ENCODE peak calls at places on chromosome 17, in eight cellular contexts. F, L, M, E, V, T, C and O are unnamed samples.

GRCh38 chr17:72699566-72699965 is 392.9 kb downstream of the SLC39A11 start:
- DNase-seq in F (peak; percentile 39), L (peak; percentile 77), M (peak; percentile 70), E (no peak), V (peak; percentile 64), T (no peak), C (no peak), O (peak; percentile 84)

GRCh38 chr17:57461082-57461481 is 204.8 kb downstream of the MSI2 start:
- DNase-seq in F (peak; percentile 52), L (peak; percentile 63), M (no peak), E (no peak), V (peak; percentile 79), T (no peak), C (no peak), O (peak; percentile 21)

GRCh38 chr17:69764137-69764536 is 310.9 kb upstream of the KCNJ16 start:
- DNase-seq in F (peak; percentile 21), L (peak; percentile 11), M (peak; percentile 10), E (no peak), V (no peak), T (no peak), C (no peak), O (no peak)

GRCh38 chr17:290626-291025 is 62.0 kb downstream of the RPH3AL start:
- DNase-seq in F (no peak), L (no peak), M (no peak), E (peak; percentile 2), V (no peak), T (no peak), C (no peak), O (no peak)

GRCh38 chr17:80856863-80857488 is 134.7 kb upstream of the CHMP6 start:
- DNase-seq in F (peak; percentile 15), L (no peak), M (no peak), E (no peak), V (no peak), T (no peak), C (no peak), O (no peak)

GRCh38 chr17:2909853-2910234 is 113.6 kb downstream of the RAP1GAP2 start:
- DNase-seq in F (no peak), L (no peak), M (no peak), E (no peak), V (no peak), T (no peak), C (no peak), O (no peak)

GRCh38 chr17:58338907-58339774 is 10.5 kb upstream of the TSPOAP1 start:
- DNase-seq in F (peak; percentile 88), L (no peak), M (peak; percentile 87), E (no peak), V (peak; percentile 68), T (no peak), C (no peak), O (peak; percentile 92)

GRCh38 chr17:40106760-40107265 is 6.4 kb upstream of the NR1D1 start:
- DNase-seq in F (no peak), L (no peak), M (peak; percentile 67), E (no peak), V (no peak), T (no peak), C (no peak), O (no peak)

DNA sequence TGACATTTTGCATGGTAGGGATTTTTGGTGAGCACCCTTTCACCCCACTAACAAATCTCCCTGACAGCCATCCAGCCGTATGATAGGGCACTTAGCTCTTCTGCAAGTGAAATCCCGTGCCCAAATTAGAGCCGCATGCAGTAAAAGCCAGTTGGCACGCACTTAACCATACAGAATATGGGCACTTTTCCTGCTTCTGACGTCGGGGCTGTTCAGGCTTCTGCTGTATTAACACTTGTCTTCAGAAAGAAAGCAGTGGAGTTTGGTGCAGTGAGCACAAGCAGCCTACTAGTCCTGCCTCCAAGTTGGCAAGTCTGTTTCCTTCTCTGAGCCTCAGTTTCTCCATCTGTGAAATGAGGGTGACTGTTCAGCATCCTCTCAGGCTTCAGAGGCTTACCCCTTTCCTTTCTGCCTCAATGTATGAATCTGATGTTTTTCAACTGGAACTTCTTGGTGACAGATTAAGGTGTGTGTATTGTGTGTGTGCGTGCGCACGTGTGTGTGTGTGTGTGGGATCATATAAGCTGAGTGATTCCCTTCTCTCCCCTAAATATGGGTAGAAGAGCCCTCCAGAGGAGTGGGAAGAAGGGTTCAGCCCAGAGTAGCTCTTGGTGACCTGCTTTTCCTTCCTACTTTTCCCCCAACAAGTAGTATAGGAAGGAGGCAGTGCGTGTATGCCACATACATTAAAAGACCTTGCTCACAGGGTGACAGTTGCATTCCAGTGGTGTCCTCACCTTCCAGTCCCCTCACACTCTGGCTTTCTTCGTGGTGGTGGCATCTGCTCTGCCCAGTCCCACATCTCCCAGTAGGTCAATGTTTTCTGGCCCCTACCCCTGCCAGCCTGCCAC is 19.0 kb downstream of the IGF2BP1 start:
- DNase-seq in F (peak; percentile 20), L (no peak), M (peak; percentile 29), E (no peak), V (no peak), T (no peak), C (no peak), O (peak; percentile 64)
- H3K36me3 ChIP-seq in F (peaks cover 5% of the 10 kb centered on the region), L (no peaks in the 10 kb centered on the region), M (peaks cover 6% of the 10 kb centered on the region), E (no peaks in the 10 kb centered on the region), V (no peaks in the 10 kb centered on the region), T (no peaks in the 10 kb centered on the region), C (no peaks in the 10 kb centered on the region), O (no peaks in the 10 kb centered on the region)

DNA sequence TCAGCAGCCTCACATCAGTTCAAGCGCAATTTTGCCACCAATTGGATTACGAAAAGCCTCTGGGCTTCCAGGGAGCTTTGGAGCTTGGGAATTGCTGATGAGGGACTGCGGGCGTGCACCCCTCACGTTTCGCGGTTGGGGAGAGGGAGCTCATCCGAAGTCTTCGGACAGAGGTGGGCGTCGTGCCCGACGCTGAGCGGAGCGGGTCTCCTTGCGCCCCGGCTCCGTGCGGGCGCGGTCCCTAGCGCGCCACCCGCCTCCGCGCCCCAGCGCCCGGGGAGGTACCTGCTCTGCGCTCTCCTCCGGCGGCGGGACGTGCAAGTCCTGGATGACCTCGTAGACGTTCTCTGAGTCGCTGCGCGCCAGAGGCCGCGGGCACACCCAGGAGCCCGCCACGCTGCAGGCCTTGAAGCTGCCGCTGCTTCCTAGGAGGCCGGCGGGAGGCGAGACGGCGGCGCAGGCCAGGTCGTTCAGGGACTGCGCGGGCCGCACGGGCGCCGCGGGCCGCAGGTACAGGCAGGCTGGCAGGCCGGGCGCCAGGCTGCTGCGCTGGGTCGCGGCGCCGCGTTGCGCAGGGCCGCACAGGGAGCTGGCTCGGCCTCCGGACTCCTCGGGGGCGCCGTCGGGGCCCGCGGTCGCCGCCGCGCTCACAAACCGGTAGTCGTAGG is 3.2 kb downstream of the ARHGAP27 start:
- DNase-seq in F (no peak), L (no peak), M (no peak), E (no peak), V (no peak), T (no peak), C (no peak), O (no peak)
- H3K4me3 ChIP-seq in F (no peak overlapping the region), L (no peak overlapping the region), M (peak overlapping the region; percentile 12), E (no peak overlapping the region), V (no peak overlapping the region), T (peak overlapping the region; percentile 81), C (peak overlapping the region; percentile 19), O (no peak overlapping the region)

DNA sequence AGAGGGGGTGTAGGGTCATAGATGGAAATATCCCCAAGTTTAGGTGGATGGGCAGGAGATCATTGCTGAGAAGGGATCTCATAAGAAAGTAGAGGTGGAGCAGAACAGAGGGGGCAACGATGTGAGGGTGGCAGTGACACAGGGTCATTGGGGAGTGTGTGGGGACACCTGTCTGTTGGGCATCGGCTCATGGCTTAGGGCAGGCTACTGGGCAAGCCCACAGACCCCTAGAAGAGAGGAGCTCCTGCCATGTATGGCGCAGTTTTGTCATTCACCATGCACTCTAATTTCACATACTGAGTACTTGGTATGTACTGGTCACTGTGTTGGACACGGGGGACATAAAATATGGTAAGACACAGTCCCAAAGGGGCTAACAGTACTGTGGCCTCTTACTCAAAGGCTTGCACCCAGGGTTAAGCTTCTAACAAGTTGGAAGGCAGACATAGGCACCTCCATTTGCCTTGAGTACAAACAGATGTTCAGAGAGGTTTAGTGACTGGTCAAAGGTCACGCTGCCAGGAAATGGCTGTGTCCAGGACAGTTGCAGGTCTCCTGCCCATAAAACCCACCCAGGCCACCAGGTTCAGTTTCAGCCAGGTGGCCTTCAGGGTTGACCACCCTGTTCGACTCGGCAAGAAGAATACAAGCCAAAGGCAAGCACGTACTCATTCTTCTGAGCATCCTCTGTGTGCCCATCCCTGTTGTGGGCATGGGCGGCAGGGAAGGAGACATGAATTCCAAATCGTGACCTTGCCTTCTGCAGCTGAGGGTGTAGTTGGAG is 580.2 kb downstream of the KCNJ18 start:
- DNase-seq in F (no peak), L (no peak), M (no peak), E (no peak), V (no peak), T (no peak), C (no peak), O (no peak)
- H3K9me3 ChIP-seq in F (peaks cover 32% of the 10 kb centered on the region), L (peaks cover 42% of the 10 kb centered on the region), M (no peaks in the 10 kb centered on the region), E (no peaks in the 10 kb centered on the region), V (no peaks in the 10 kb centered on the region), T (no peaks in the 10 kb centered on the region), C (no peaks in the 10 kb centered on the region), O (no peaks in the 10 kb centered on the region)

GRCh38 chr17:82077617-82078358 is 12.2 kb upstream of the DUS1L start:
- DNase-seq in F (no peak), L (no peak), M (peak; percentile 20), E (peak; percentile 68), V (no peak), T (no peak), C (no peak), O (no peak)
- H3K36me3 ChIP-seq in F (peaks cover 36% of the 10 kb centered on the region), L (peaks cover 23% of the 10 kb centered on the region), M (peaks cover 30% of the 10 kb centered on the region), E (no peaks in the 10 kb centered on the region), V (no peaks in the 10 kb centered on the region), T (peaks cover 36% of the 10 kb centered on the region), C (peaks cover 29% of the 10 kb centered on the region), O (peaks cover 51% of the 10 kb centered on the region)

GRCh38 chr17:75681289-75681688 is 14.2 kb downstream of the SAP30BP start:
- DNase-seq in F (peak; percentile 58), L (peak; percentile 73), M (peak; percentile 12), E (no peak), V (peak; percentile 75), T (no peak), C (no peak), O (no peak)
- H3K4me3 ChIP-seq in F (no peak overlapping the region), L (no peak overlapping the region), M (no peak overlapping the region), E (no peak overlapping the region), V (no peak overlapping the region), T (no peak overlapping the region), C (no peak overlapping the region), O (no peak overlapping the region)